ENCODE peak calls at places on chromosomes 5 and 9, in five cellular contexts. E is fibroblast of lung, B is amniotic epithelial cell, V is NCI-H1048, Z is lower lobe of right lung. U is an unnamed sample.

GRCh38 chr9:135992486-135993408 is 31.6 kb upstream of the UBAC1 start:
- DNase-seq in E (peak), B (peak), V (no peak), Z (peak), U (no peak)

GRCh38 chr5:111853748-111854147 is 96.8 kb upstream of the NREP start:
- DNase-seq in E (no peak), B (peak), V (no peak), Z (no peak), U (no peak)

GRCh38 chr5:53246042-53246836 is 136.7 kb upstream of the MOCS2 start:
- DNase-seq in E (peak), B (peak), V (no peak), Z (no peak), U (no peak)

GRCh38 chr9:78397045-78397843 is 100.3 kb downstream of the PSAT1 start:
- DNase-seq in E (peak), B (no peak), V (no peak), Z (no peak), U (no peak)

GRCh38 chr5:149667084-149667826 is 62.9 kb upstream of the PPARGC1B start:
- DNase-seq in E (no peak), B (peak), V (no peak), Z (no peak), U (peak)

GRCh38 chr5:179454354-179454753 is 96.0 kb upstream of the RUFY1 start:
- DNase-seq in E (no peak), B (no peak), V (no peak), Z (no peak), U (no peak)

GRCh38 chr9:35684921-35685320 is 4.8 kb downstream of the TPM2 start:
- DNase-seq in E (no peak), B (no peak), V (no peak), Z (no peak), U (no peak)

GRCh38 chr5:135881244-135881643 is 14.4 kb downstream of the IL9 start:
- DNase-seq in E (no peak), B (no peak), V (no peak), Z (no peak), U (no peak)

GRCh38 chr5:76714771-76715483 is 999 bp upstream of the F2R start:
- DNase-seq in E (peak), B (no peak), V (no peak), Z (no peak), U (no peak)

GRCh38 chr9:119216891-119217290 is 152.3 kb downstream of the BRINP1 start:
- DNase-seq in E (peak), B (no peak), V (no peak), Z (no peak), U (no peak)

GRCh38 chr5:138148811-138149210 is 9.6 kb upstream of the NME5 start:
- DNase-seq in E (peak), B (peak), V (no peak), Z (no peak), U (no peak)

GRCh38 chr5:684771-685216 is 8.4 kb downstream of the TPPP start:
- DNase-seq in E (no peak), B (no peak), V (no peak), Z (no peak), U (no peak)

GRCh38 chr5:87421307-87421706 is 8.6 kb upstream of the CCNH start:
- DNase-seq in E (no peak), B (no peak), V (no peak), Z (no peak), U (no peak)

GRCh38 chr5:37811866-37812265 is 28.0 kb downstream of the GDNF start:
- DNase-seq in E (no peak), B (no peak), V (no peak), Z (no peak), U (no peak)

GRCh38 chr5:139294372-139295165 is 1.0 kb downstream of the MATR3 start:
- DNase-seq in E (peak), B (peak), V (peak), Z (peak), U (peak)

GRCh38 chr9:21402387-21403247 is 6.3 kb upstream of the IFNA8 start:
- DNase-seq in E (no peak), B (no peak), V (no peak), Z (no peak), U (no peak)

GRCh38 chr5:107170620-107171019 is 500.1 kb downstream of the EFNA5 start:
- DNase-seq in E (no peak), B (no peak), V (no peak), Z (no peak), U (no peak)

GRCh38 chr5:71924980-71925379 is 182.3 kb upstream of the MAP1B start:
- DNase-seq in E (peak), B (peak), V (no peak), Z (no peak), U (no peak)

GRCh38 chr5:14265574-14265973 is 122.4 kb downstream of the TRIO start:
- DNase-seq in E (peak), B (peak), V (no peak), Z (no peak), U (no peak)

GRCh38 chr5:61052870-61053269 is 107.9 kb downstream of the NDUFAF2 start:
- DNase-seq in E (peak), B (peak), V (no peak), Z (no peak), U (no peak)